ENCODE peak calls at places on chromosomes 11 and 22, in four cellular contexts. C, T, Y and L are unnamed samples.

GRCh38 chr11:31813242-31813960 is 2.3 kb upstream of the PAX6 start:
- DNase-seq in T (no peak), C (no peak), Y (peak), L (no peak)

GRCh38 chr22:48756146-48757111 is 1071.2 kb downstream of the BRD1 start:
- DNase-seq in T (no peak), Y (no peak), C (no peak), L (no peak)

GRCh38 chr11:15481871-15482270 is 367.1 kb downstream of the INSC start:
- DNase-seq in C (no peak), T (no peak), Y (no peak), L (no peak)

GRCh38 chr11:32874144-32874543 is 18.5 kb upstream of the QSER1 start:
- DNase-seq in Y (no peak), C (no peak), T (peak), L (no peak)

GRCh38 chr11:106624377-106624776 is 393.9 kb downstream of the GUCY1A2 start:
- DNase-seq in Y (no peak), T (no peak), C (no peak), L (no peak)

GRCh38 chr22:46652081-46652929 is 32.1 kb downstream of the GRAMD4 start:
- DNase-seq in C (peak), T (peak), Y (no peak), L (no peak)

GRCh38 chr11:86811637-86812321 is 11.4 kb downstream of the PRSS23 start:
- DNase-seq in T (no peak), C (no peak), Y (no peak), L (peak)

GRCh38 chr22:43426816-43427215 is 15.0 kb downstream of the MPPED1 start:
- DNase-seq in C (no peak), Y (no peak), T (no peak), L (no peak)

GRCh38 chr11:6614446-6614845 is 2.4 kb upstream of the TAF10 start:
- DNase-seq in T (no peak), C (no peak), Y (no peak), L (no peak)

GRCh38 chr11:110777765-110778164 is 65.5 kb upstream of the ARHGAP20 start:
- DNase-seq in Y (no peak), T (no peak), C (no peak), L (no peak)

GRCh38 chr11:83611616-83612015 is 325.4 kb upstream of the CCDC90B start:
- DNase-seq in C (no peak), Y (no peak), T (no peak), L (no peak)

GRCh38 chr11:32706985-32707736 is 87.3 kb downstream of the CCDC73 start:
- DNase-seq in Y (no peak), C (peak), T (peak), L (peak)

GRCh38 chr22:30094804-30095203 is 14.5 kb downstream of the HORMAD2 start:
- DNase-seq in Y (no peak), C (no peak), T (no peak), L (no peak)

GRCh38 chr22:43848366-43849171 is 13.7 kb downstream of the SULT4A1 start:
- DNase-seq in C (no peak), Y (peak), T (no peak), L (peak)

GRCh38 chr11:119185916-119186634 is 800 bp downstream of the NHERF4 start:
- DNase-seq in T (no peak), C (no peak), Y (peak), L (no peak)

GRCh38 chr11:113519989-113520613 is 44.9 kb upstream of the DRD2 start:
- DNase-seq in Y (no peak), C (no peak), T (no peak), L (no peak)

GRCh38 chr22:39839917-39840510 is 53.5 kb downstream of the ENTHD1 start:
- DNase-seq in T (no peak), Y (no peak), C (peak), L (no peak)

DNA sequence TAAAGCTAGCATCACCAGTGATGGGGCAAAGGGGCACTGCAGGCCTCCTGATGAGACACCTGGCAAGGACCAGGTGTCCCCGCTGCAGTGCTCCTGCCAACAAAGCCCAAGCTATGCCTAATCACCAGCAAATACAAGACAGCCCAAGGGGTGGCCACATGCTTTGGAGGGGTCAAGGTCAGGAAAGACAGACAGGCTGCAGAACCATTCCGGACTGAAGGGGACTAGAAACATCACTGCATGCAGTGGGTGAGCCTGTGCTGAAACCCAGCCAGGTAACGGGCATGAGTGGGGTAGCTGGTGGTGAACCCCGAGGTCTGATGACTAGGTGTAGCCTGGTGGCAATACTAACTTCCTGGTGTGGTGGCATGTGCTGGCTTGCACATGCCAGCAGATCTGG is 111.1 kb downstream of the MED15 start:
- DNase-seq in Y (no peak), T (no peak), C (no peak), L (no peak)
- TF ChIP-seq ELF1 in Y (no peak), T (no peak), C (no peak), L (no peak)

GRCh38 chr11:127994736-127995135 is 592.6 kb downstream of the ETS1 start:
- DNase-seq in T (no peak), Y (no peak), C (no peak), L (no peak)
- TF ChIP-seq ELF1 in T (no peak), Y (no peak), C (no peak), L (no peak)

GRCh38 chr22:41996826-41997225 is 1.8 kb upstream of the WBP2NL start:
- DNase-seq in C (no peak), T (no peak), Y (no peak), L (no peak)

GRCh38 chr22:42001706-42002105 is 3.1 kb downstream of the WBP2NL start:
- DNase-seq in C (no peak), T (no peak), Y (no peak), L (no peak)

GRCh38 chr22:42001127-42001526 is 2.5 kb downstream of the WBP2NL start:
- DNase-seq in C (no peak), T (no peak), Y (no peak), L (no peak)

GRCh38 chr22:42000466-42000865 is 1.9 kb downstream of the WBP2NL start:
- DNase-seq in Y (no peak), T (no peak), C (no peak), L (no peak)

GRCh38 chr22:41998361-41999261 is at the start of gene WBP2NL:
- DNase-seq in T (no peak), Y (peak), C (peak), L (no peak)
- TF ChIP-seq ELF1 in T (no peak), Y (no peak), C (no peak), L (no peak)

DNA sequence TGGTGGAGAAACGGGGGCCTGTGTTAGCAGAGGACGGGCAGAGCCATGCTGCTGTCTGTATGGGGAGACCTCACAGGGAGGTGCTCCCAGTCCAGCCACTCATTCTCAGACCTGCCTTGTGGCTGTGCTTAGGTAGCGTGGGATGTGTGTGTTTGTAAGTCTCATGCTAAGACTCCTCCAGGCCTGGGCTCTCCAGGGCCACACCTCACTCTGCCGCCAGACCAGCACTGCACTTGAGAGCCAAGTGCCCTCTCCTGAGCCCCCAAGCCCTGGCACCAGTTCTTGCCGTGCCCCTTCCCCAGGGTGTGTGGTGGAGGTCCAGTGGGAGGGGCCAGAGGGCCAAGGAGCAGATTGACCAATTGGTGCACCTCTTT is 108.8 kb downstream of the BCR start:
- DNase-seq in Y (no peak), C (peak), T (no peak), L (no peak)
- TF ChIP-seq ELF1 in Y (no peak), C (no peak), T (no peak), L (no peak)